ENCODE peak calls at places on chromosome 17, in seven cellular contexts. T, N, D, J, Z, M and E are unnamed samples.

GRCh38 chr17:40293363-40293762 is 5.7 kb downstream of the CDC6 start:
- DNase-seq in J (no peak), D (no peak), Z (no peak), M (no peak), T (no peak), N (no peak), E (no peak)

GRCh38 chr17:73311781-73312641 is at the start of gene CDC42EP4:
- DNase-seq in T (peak), D (peak), M (no peak), N (peak), J (peak), Z (peak), E (peak)

GRCh38 chr17:28272166-28272565 is 46.8 kb upstream of the TMEM97 start:
- DNase-seq in Z (peak), J (no peak), D (no peak), N (no peak), M (no peak), T (no peak), E (no peak)

GRCh38 chr17:38449364-38449763 is 21.1 kb downstream of the ARHGAP23 start:
- DNase-seq in J (no peak), Z (peak), N (no peak), T (no peak), M (no peak), D (no peak), E (peak)

GRCh38 chr17:36496018-36496789 is 9.7 kb downstream of the ZNHIT3 start:
- DNase-seq in D (no peak), N (no peak), J (no peak), M (no peak), T (peak), Z (no peak), E (no peak)

GRCh38 chr17:82905130-82905529 is 65.3 kb upstream of the ZNF750 start:
- DNase-seq in T (no peak), N (no peak), M (no peak), D (no peak), J (no peak), Z (no peak), E (no peak)

GRCh38 chr17:63657776-63658175 is 35.6 kb downstream of the MAP3K3 start:
- DNase-seq in T (no peak), N (no peak), J (no peak), Z (no peak), D (no peak), M (no peak), E (no peak)

GRCh38 chr17:81428521-81428920 is 33.3 kb downstream of the BAHCC1 start:
- DNase-seq in M (no peak), D (no peak), N (no peak), J (no peak), Z (no peak), T (no peak), E (no peak)

GRCh38 chr17:65332375-65332774 is 195.2 kb downstream of the RGS9 start:
- DNase-seq in Z (peak), M (no peak), T (peak), N (no peak), D (no peak), J (no peak), E (peak)

GRCh38 chr17:65783845-65784334 is 222.4 kb upstream of the AXIN2 start:
- DNase-seq in J (no peak), N (no peak), D (no peak), T (peak), Z (peak), M (no peak), E (peak)

GRCh38 chr17:68516732-68517131 is 4.5 kb downstream of the PRKAR1A start:
- DNase-seq in N (no peak), J (no peak), T (no peak), M (no peak), D (no peak), Z (no peak), E (no peak)

GRCh38 chr17:19410875-19411291 is at the start of gene RNF112:
- DNase-seq in Z (peak), N (no peak), J (no peak), T (peak), M (no peak), D (no peak), E (no peak)

GRCh38 chr17:7618608-7619007 is 3.9 kb upstream of the FXR2 start:
- DNase-seq in M (no peak), Z (no peak), J (no peak), T (no peak), D (no peak), N (no peak), E (no peak)

GRCh38 chr17:44053130-44053872 is 13.2 kb downstream of the LSM12 start:
- DNase-seq in Z (no peak), M (no peak), N (no peak), J (no peak), D (no peak), T (no peak), E (no peak)

GRCh38 chr17:55735784-55736405 is 13.2 kb upstream of the TMEM100 start:
- DNase-seq in M (peak), J (no peak), Z (peak), N (peak), D (peak), T (peak), E (no peak)

GRCh38 chr17:3984719-3985444 is 20.6 kb upstream of the ATP2A3 start:
- DNase-seq in N (no peak), D (no peak), J (no peak), T (no peak), Z (no peak), M (no peak), E (peak)

GRCh38 chr17:49217651-49218413 is 7.3 kb downstream of the ABI3 start:
- DNase-seq in T (no peak), D (peak), Z (no peak), N (no peak), M (peak), J (no peak), E (no peak)

GRCh38 chr17:17561408-17562144 is 29.9 kb downstream of the PEMT start:
- DNase-seq in Z (no peak), T (peak), M (no peak), D (no peak), J (no peak), N (no peak), E (no peak)

GRCh38 chr17:17590141-17590735 is 1.3 kb downstream of the PEMT start:
- DNase-seq in T (no peak), N (no peak), J (no peak), M (no peak), Z (peak), D (no peak), E (no peak)